ENCODE peak calls at places on chromosomes 12 and 14, in five cellular contexts. One of them, this sample, is unnamed.

GRCh38 chr14:93304771-93305170 is 28.1 kb downstream of the BTBD7 start:
- DNase-seq in heart right ventricle: no peak
- DNase-seq in H1: no peak
- DNase-seq in SJSA1: no peak
- DNase-seq in left lung: no peak
- DNase-seq in this sample: no peak

GRCh38 chr12:31897791-31898503 is 61.3 kb upstream of the RESF1 start:
- DNase-seq in SJSA1: no peak
- DNase-seq in left lung: peak; percentile 81
- DNase-seq in H1: peak; percentile 60
- DNase-seq in heart right ventricle: peak; percentile 20
- DNase-seq in this sample: no peak

GRCh38 chr12:68279227-68280054 is 26.0 kb upstream of the IL22 start:
- DNase-seq in left lung: no peak
- DNase-seq in heart right ventricle: no peak
- DNase-seq in SJSA1: no peak
- DNase-seq in H1: no peak
- DNase-seq in this sample: no peak

GRCh38 chr14:104130974-104131651 is 7.3 kb upstream of the KIF26A start:
- DNase-seq in SJSA1: no peak
- DNase-seq in left lung: peak; percentile 51
- DNase-seq in H1: peak; percentile 72
- DNase-seq in heart right ventricle: peak; percentile 69
- DNase-seq in this sample: no peak

GRCh38 chr14:69900603-69901002 is 21.4 kb downstream of the SMOC1 start:
- DNase-seq in left lung: no peak
- DNase-seq in heart right ventricle: no peak
- DNase-seq in SJSA1: no peak
- DNase-seq in H1: no peak
- DNase-seq in this sample: no peak

GRCh38 chr12:123078114-123078465 is 72.8 kb downstream of the PITPNM2 start:
- DNase-seq in H1: no peak
- DNase-seq in heart right ventricle: no peak
- DNase-seq in SJSA1: no peak
- DNase-seq in left lung: peak; percentile 49
- DNase-seq in this sample: no peak

GRCh38 chr12:110227138-110227537 is 53.9 kb upstream of the ATP2A2 start:
- DNase-seq in left lung: no peak
- DNase-seq in SJSA1: no peak
- DNase-seq in heart right ventricle: no peak
- DNase-seq in H1: no peak
- DNase-seq in this sample: no peak

GRCh38 chr12:102757154-102757873 is 159.7 kb downstream of the PAH start:
- DNase-seq in heart right ventricle: peak; percentile 64
- DNase-seq in H1: no peak
- DNase-seq in left lung: no peak
- DNase-seq in SJSA1: no peak
- DNase-seq in this sample: no peak

GRCh38 chr14:42469637-42470426 is 863.2 kb downstream of the LRFN5 start:
- DNase-seq in heart right ventricle: no peak
- DNase-seq in SJSA1: no peak
- DNase-seq in H1: no peak
- DNase-seq in left lung: no peak
- DNase-seq in this sample: no peak

GRCh38 chr12:119236372-119236771 is 57.6 kb downstream of the HSPB8 start:
- DNase-seq in SJSA1: no peak
- DNase-seq in left lung: no peak
- DNase-seq in H1: no peak
- DNase-seq in heart right ventricle: no peak
- DNase-seq in this sample: no peak

GRCh38 chr12:123120452-123121166 is 30.3 kb downstream of the PITPNM2 start:
- DNase-seq in left lung: no peak
- DNase-seq in heart right ventricle: no peak
- DNase-seq in SJSA1: no peak
- DNase-seq in H1: no peak
- DNase-seq in this sample: no peak

GRCh38 chr14:101840649-101841365 is 79.3 kb downstream of the PPP2R5C start:
- DNase-seq in H1: no peak
- DNase-seq in left lung: no peak
- DNase-seq in heart right ventricle: no peak
- DNase-seq in SJSA1: no peak
- DNase-seq in this sample: no peak

GRCh38 chr12:108090107-108090899 is 38.8 kb upstream of the WSCD2 start:
- DNase-seq in SJSA1: no peak
- DNase-seq in H1: no peak
- DNase-seq in heart right ventricle: no peak
- DNase-seq in left lung: no peak
- DNase-seq in this sample: no peak

GRCh38 chr12:47990351-47991105 is 13.7 kb downstream of the COL2A1 start:
- DNase-seq in H1: no peak
- DNase-seq in SJSA1: no peak
- DNase-seq in left lung: no peak
- DNase-seq in heart right ventricle: no peak
- DNase-seq in this sample: no peak

GRCh38 chr12:50686976-50687375 is 76.9 kb upstream of the ATF1 start:
- DNase-seq in heart right ventricle: no peak
- DNase-seq in left lung: no peak
- DNase-seq in SJSA1: no peak
- DNase-seq in H1: no peak
- DNase-seq in this sample: no peak
- H3K27ac ChIP-seq in heart right ventricle: no peak overlapping the region
- H3K27ac ChIP-seq in left lung: no peak overlapping the region
- H3K27ac ChIP-seq in SJSA1: no peak overlapping the region
- H3K27ac ChIP-seq in H1: no peak overlapping the region
- H3K27ac ChIP-seq in this sample: no peak overlapping the region

GRCh38 chr14:56592746-56593544 is 13.3 kb downstream of the TMEM260 start:
- DNase-seq in left lung: no peak
- DNase-seq in H1: no peak
- DNase-seq in SJSA1: no peak
- DNase-seq in heart right ventricle: no peak
- DNase-seq in this sample: no peak

GRCh38 chr14:56598519-56598918 is 18.9 kb downstream of the TMEM260 start:
- DNase-seq in left lung: no peak
- DNase-seq in heart right ventricle: no peak
- DNase-seq in H1: no peak
- DNase-seq in SJSA1: no peak
- DNase-seq in this sample: no peak

GRCh38 chr14:56590535-56590951 is 10.9 kb downstream of the TMEM260 start:
- DNase-seq in left lung: peak; percentile 35
- DNase-seq in heart right ventricle: peak; percentile 4
- DNase-seq in H1: no peak
- DNase-seq in SJSA1: no peak
- DNase-seq in this sample: no peak

GRCh38 chr14:56594428-56594827 is 14.8 kb downstream of the TMEM260 start:
- DNase-seq in left lung: no peak
- DNase-seq in H1: no peak
- DNase-seq in heart right ventricle: no peak
- DNase-seq in SJSA1: no peak
- DNase-seq in this sample: no peak
- H3K27ac ChIP-seq in left lung: no peak overlapping the region
- H3K27ac ChIP-seq in H1: no peak overlapping the region
- H3K27ac ChIP-seq in heart right ventricle: no peak overlapping the region
- H3K27ac ChIP-seq in SJSA1: no peak overlapping the region
- H3K27ac ChIP-seq in this sample: no peak overlapping the region

GRCh38 chr14:23172096-23172495 is 11.4 kb downstream of the SLC7A8 start:
- DNase-seq in H1: no peak
- DNase-seq in left lung: no peak
- DNase-seq in SJSA1: no peak
- DNase-seq in heart right ventricle: no peak
- DNase-seq in this sample: peak; percentile 68

GRCh38 chr14:23173039-23173438 is 10.4 kb downstream of the SLC7A8 start:
- DNase-seq in heart right ventricle: no peak
- DNase-seq in SJSA1: no peak
- DNase-seq in H1: no peak
- DNase-seq in left lung: no peak
- DNase-seq in this sample: no peak

GRCh38 chr14:23169622-23170021 is 13.8 kb downstream of the SLC7A8 start:
- DNase-seq in H1: no peak
- DNase-seq in left lung: no peak
- DNase-seq in SJSA1: no peak
- DNase-seq in heart right ventricle: no peak
- DNase-seq in this sample: no peak

GRCh38 chr14:23172572-23172971 is 10.9 kb downstream of the SLC7A8 start:
- DNase-seq in SJSA1: no peak
- DNase-seq in heart right ventricle: no peak
- DNase-seq in left lung: no peak
- DNase-seq in H1: no peak
- DNase-seq in this sample: no peak

DNA sequence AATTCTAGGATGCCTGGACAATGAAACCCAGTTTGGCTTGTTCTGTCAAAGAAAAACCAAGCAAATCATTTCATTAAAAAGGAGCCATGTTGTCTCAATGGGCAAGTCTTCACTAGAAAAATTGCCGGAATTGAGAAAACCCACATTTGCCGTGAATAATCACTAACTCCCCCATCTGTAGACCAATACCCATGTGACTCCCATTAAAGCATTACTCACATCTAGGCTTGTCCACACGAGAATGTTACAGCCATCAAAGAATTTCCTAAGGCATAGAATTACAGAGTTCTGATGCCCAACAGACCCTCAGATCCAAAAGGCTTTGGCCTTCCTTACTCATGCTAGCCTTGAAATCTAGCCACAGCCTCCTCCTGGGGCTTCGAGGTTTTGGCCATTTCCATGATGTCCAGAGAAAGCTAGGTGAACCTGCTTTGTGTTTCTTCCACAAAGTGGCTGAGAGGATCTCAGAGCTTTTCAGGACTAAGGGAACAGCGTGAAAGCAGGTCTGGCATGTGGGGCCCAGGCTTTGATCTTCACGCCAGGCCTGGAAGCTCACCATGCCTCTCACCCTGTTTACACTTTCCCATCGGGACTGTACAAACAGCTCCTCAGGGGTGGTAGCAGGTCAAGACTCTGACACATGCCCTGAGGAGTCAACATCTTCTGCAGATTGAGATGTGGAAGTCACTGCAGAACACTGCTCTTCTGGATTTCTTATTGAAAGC is 12.0 kb downstream of the SLC7A8 start:
- DNase-seq in SJSA1: no peak
- DNase-seq in left lung: no peak
- DNase-seq in heart right ventricle: no peak
- DNase-seq in H1: no peak
- DNase-seq in this sample: peak; percentile 69
- H3K27ac ChIP-seq in SJSA1: no peak overlapping the region
- H3K27ac ChIP-seq in left lung: no peak overlapping the region
- H3K27ac ChIP-seq in heart right ventricle: no peak overlapping the region
- H3K27ac ChIP-seq in H1: no peak overlapping the region
- H3K27ac ChIP-seq in this sample: peak overlapping the region; percentile 93

DNA sequence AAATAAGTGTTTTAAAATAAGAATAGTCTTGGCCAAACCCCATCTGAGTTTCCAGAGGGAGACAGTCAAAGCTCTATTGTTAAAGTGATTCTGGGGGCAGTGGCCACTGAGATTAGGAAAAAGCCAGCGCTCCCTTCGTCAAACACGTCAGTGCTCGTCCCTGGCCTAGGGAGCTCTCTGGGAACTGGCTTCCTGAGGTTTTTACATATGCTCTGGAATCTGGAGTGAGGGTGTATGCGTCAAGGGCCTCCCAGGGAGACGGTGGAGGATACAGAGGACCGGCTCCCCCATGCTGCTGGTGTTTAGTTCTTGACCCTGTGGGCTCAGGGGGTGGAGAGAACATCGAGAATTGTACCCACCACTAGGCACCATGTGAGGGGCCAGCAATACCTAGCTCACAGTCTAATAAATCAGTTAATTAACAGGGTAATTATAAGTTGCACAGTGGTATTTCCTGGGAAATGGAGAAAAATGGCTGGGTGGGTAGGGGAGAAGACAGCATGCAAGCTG is 87.0 kb downstream of the SLC25A47 start:
- DNase-seq in H1: no peak
- DNase-seq in heart right ventricle: no peak
- DNase-seq in left lung: no peak
- DNase-seq in SJSA1: peak; percentile 53
- DNase-seq in this sample: no peak
- H3K27ac ChIP-seq in H1: peak overlapping the region; percentile 20
- H3K27ac ChIP-seq in heart right ventricle: peak overlapping the region; percentile 14
- H3K27ac ChIP-seq in left lung: no peak overlapping the region
- H3K27ac ChIP-seq in SJSA1: no peak overlapping the region
- H3K27ac ChIP-seq in this sample: no peak overlapping the region